ENCODE peak calls at places on chromosomes 11 and 22, in seven cellular contexts. One of them, this sample, is unnamed.

GRCh38 chr11:61111786-61112517 is 9.7 kb downstream of the CD5 start:
- DNase-seq in mucosa of descending colon: no peak
- DNase-seq in iPS-NIHi11: no peak
- DNase-seq in AML-193: no peak
- DNase-seq in T-cell: no peak
- DNase-seq in AG10803: no peak
- DNase-seq in AG04450: no peak
- DNase-seq in this sample: no peak

GRCh38 chr11:123653405-123653996 is 923 bp downstream of the SCN3B start:
- DNase-seq in AG10803: no peak
- DNase-seq in iPS-NIHi11: no peak
- DNase-seq in AG04450: no peak
- DNase-seq in T-cell: no peak
- DNase-seq in mucosa of descending colon: no peak
- DNase-seq in AML-193: no peak
- DNase-seq in this sample: peak

GRCh38 chr11:111352935-111353695 is 26.0 kb downstream of the POU2AF1 start:
- DNase-seq in AML-193: no peak
- DNase-seq in iPS-NIHi11: no peak
- DNase-seq in AG04450: no peak
- DNase-seq in mucosa of descending colon: no peak
- DNase-seq in AG10803: no peak
- DNase-seq in T-cell: no peak
- DNase-seq in this sample: peak

GRCh38 chr11:4459470-4459869 is 10.4 kb downstream of the OR52K2 start:
- DNase-seq in T-cell: no peak
- DNase-seq in iPS-NIHi11: no peak
- DNase-seq in AG10803: peak
- DNase-seq in mucosa of descending colon: no peak
- DNase-seq in AG04450: no peak
- DNase-seq in AML-193: peak
- DNase-seq in this sample: no peak

GRCh38 chr11:84866922-84867321 is 760.2 kb downstream of the DLG2 start:
- DNase-seq in T-cell: no peak
- DNase-seq in mucosa of descending colon: no peak
- DNase-seq in iPS-NIHi11: no peak
- DNase-seq in AG10803: no peak
- DNase-seq in AG04450: no peak
- DNase-seq in AML-193: no peak
- DNase-seq in this sample: no peak

GRCh38 chr22:30375312-30375849 is 11.8 kb downstream of the RNF215 start:
- DNase-seq in AG04450: no peak
- DNase-seq in AG10803: no peak
- DNase-seq in T-cell: no peak
- DNase-seq in iPS-NIHi11: no peak
- DNase-seq in AML-193: no peak
- DNase-seq in mucosa of descending colon: no peak
- DNase-seq in this sample: no peak

GRCh38 chr11:93585758-93586157 is 42.6 kb upstream of the SMCO4 start:
- DNase-seq in iPS-NIHi11: peak
- DNase-seq in AG10803: peak
- DNase-seq in AG04450: peak
- DNase-seq in T-cell: no peak
- DNase-seq in mucosa of descending colon: no peak
- DNase-seq in AML-193: no peak
- DNase-seq in this sample: no peak

GRCh38 chr11:665062-665706 is 28.1 kb downstream of the DRD4 start:
- DNase-seq in AML-193: no peak
- DNase-seq in T-cell: no peak
- DNase-seq in mucosa of descending colon: no peak
- DNase-seq in iPS-NIHi11: no peak
- DNase-seq in AG04450: no peak
- DNase-seq in AG10803: peak
- DNase-seq in this sample: no peak

GRCh38 chr11:34492806-34493414 is 20.7 kb downstream of the ELF5 start:
- DNase-seq in AG04450: no peak
- DNase-seq in T-cell: peak
- DNase-seq in AG10803: peak
- DNase-seq in iPS-NIHi11: peak
- DNase-seq in AML-193: peak
- DNase-seq in mucosa of descending colon: no peak
- DNase-seq in this sample: peak

GRCh38 chr11:78158987-78159662 is 19.7 kb upstream of the ALG8 start:
- DNase-seq in AG04450: no peak
- DNase-seq in AML-193: no peak
- DNase-seq in mucosa of descending colon: no peak
- DNase-seq in AG10803: no peak
- DNase-seq in T-cell: no peak
- DNase-seq in iPS-NIHi11: no peak
- DNase-seq in this sample: no peak

GRCh38 chr22:25546751-25547150 is 17.7 kb upstream of the GRK3 start:
- DNase-seq in AML-193: peak
- DNase-seq in iPS-NIHi11: no peak
- DNase-seq in T-cell: no peak
- DNase-seq in AG10803: no peak
- DNase-seq in mucosa of descending colon: no peak
- DNase-seq in AG04450: no peak
- DNase-seq in this sample: no peak

GRCh38 chr11:79179087-79179486 is 261.7 kb downstream of the TENM4 start:
- DNase-seq in iPS-NIHi11: no peak
- DNase-seq in mucosa of descending colon: no peak
- DNase-seq in AG10803: peak
- DNase-seq in AG04450: no peak
- DNase-seq in AML-193: no peak
- DNase-seq in T-cell: no peak
- DNase-seq in this sample: no peak

GRCh38 chr11:120217941-120218694 is 7.3 kb downstream of the OAF start:
- DNase-seq in T-cell: no peak
- DNase-seq in AML-193: no peak
- DNase-seq in AG10803: no peak
- DNase-seq in mucosa of descending colon: peak
- DNase-seq in iPS-NIHi11: no peak
- DNase-seq in AG04450: no peak
- DNase-seq in this sample: no peak

GRCh38 chr22:26887916-26888315 is 230.5 kb downstream of the MIAT start:
- DNase-seq in T-cell: no peak
- DNase-seq in mucosa of descending colon: no peak
- DNase-seq in AG10803: no peak
- DNase-seq in AG04450: no peak
- DNase-seq in AML-193: no peak
- DNase-seq in iPS-NIHi11: no peak
- DNase-seq in this sample: no peak

GRCh38 chr22:50705219-50705691 is 32.6 kb downstream of the SHANK3 start:
- DNase-seq in iPS-NIHi11: peak
- DNase-seq in AG04450: peak
- DNase-seq in AML-193: no peak
- DNase-seq in AG10803: no peak
- DNase-seq in T-cell: no peak
- DNase-seq in mucosa of descending colon: no peak
- DNase-seq in this sample: peak

GRCh38 chr11:67293090-67293489 is 4.0 kb downstream of the ANKRD13D start:
- DNase-seq in AG04450: no peak
- DNase-seq in iPS-NIHi11: no peak
- DNase-seq in T-cell: no peak
- DNase-seq in AML-193: no peak
- DNase-seq in mucosa of descending colon: no peak
- DNase-seq in AG10803: peak
- DNase-seq in this sample: no peak

GRCh38 chr11:44030276-44030932 is 17.4 kb upstream of the ACCSL start:
- DNase-seq in T-cell: no peak
- DNase-seq in AG04450: no peak
- DNase-seq in AML-193: no peak
- DNase-seq in AG10803: peak
- DNase-seq in iPS-NIHi11: peak
- DNase-seq in mucosa of descending colon: no peak
- DNase-seq in this sample: peak

GRCh38 chr11:119742263-119742861 is 13.4 kb upstream of the NECTIN1 start:
- DNase-seq in AML-193: no peak
- DNase-seq in iPS-NIHi11: peak
- DNase-seq in AG04450: no peak
- DNase-seq in AG10803: no peak
- DNase-seq in mucosa of descending colon: peak
- DNase-seq in T-cell: peak
- DNase-seq in this sample: peak

GRCh38 chr11:34546511-34547206 is 33.1 kb upstream of the ELF5 start:
- DNase-seq in iPS-NIHi11: no peak
- DNase-seq in AG10803: no peak
- DNase-seq in T-cell: no peak
- DNase-seq in AG04450: no peak
- DNase-seq in mucosa of descending colon: no peak
- DNase-seq in AML-193: no peak
- DNase-seq in this sample: no peak

GRCh38 chr22:29994027-29994715 is 86.1 kb upstream of the HORMAD2 start:
- DNase-seq in AML-193: peak
- DNase-seq in AG04450: no peak
- DNase-seq in iPS-NIHi11: no peak
- DNase-seq in AG10803: peak
- DNase-seq in mucosa of descending colon: no peak
- DNase-seq in T-cell: no peak
- DNase-seq in this sample: no peak

GRCh38 chr11:130159657-130160459 is at the start of gene ST14:
- DNase-seq in AML-193: no peak
- DNase-seq in AG04450: no peak
- DNase-seq in iPS-NIHi11: peak
- DNase-seq in T-cell: no peak
- DNase-seq in AG10803: no peak
- DNase-seq in mucosa of descending colon: peak
- DNase-seq in this sample: peak

GRCh38 chr11:119262668-119263351 is 54.1 kb downstream of the MCAM start:
- DNase-seq in AML-193: peak
- DNase-seq in T-cell: no peak
- DNase-seq in iPS-NIHi11: no peak
- DNase-seq in AG04450: no peak
- DNase-seq in AG10803: peak
- DNase-seq in mucosa of descending colon: no peak
- DNase-seq in this sample: no peak

GRCh38 chr11:107397357-107397756 is 60.3 kb downstream of the CWF19L2 start:
- DNase-seq in AML-193: no peak
- DNase-seq in AG04450: no peak
- DNase-seq in T-cell: no peak
- DNase-seq in iPS-NIHi11: peak
- DNase-seq in AG10803: no peak
- DNase-seq in mucosa of descending colon: no peak
- DNase-seq in this sample: no peak

GRCh38 chr11:34288482-34288881 is 69.3 kb downstream of the ABTB2 start:
- DNase-seq in mucosa of descending colon: no peak
- DNase-seq in T-cell: no peak
- DNase-seq in iPS-NIHi11: no peak
- DNase-seq in AG10803: no peak
- DNase-seq in AG04450: no peak
- DNase-seq in AML-193: no peak
- DNase-seq in this sample: no peak

GRCh38 chr11:34890089-34890488 is 26.1 kb downstream of the APIP start:
- DNase-seq in mucosa of descending colon: no peak
- DNase-seq in AML-193: no peak
- DNase-seq in AG04450: no peak
- DNase-seq in iPS-NIHi11: no peak
- DNase-seq in T-cell: no peak
- DNase-seq in AG10803: no peak
- DNase-seq in this sample: no peak

GRCh38 chr11:119693253-119693815 is 35.7 kb downstream of the NECTIN1 start:
- DNase-seq in iPS-NIHi11: no peak
- DNase-seq in AG04450: no peak
- DNase-seq in mucosa of descending colon: no peak
- DNase-seq in AG10803: no peak
- DNase-seq in AML-193: no peak
- DNase-seq in T-cell: no peak
- DNase-seq in this sample: no peak

This sample was measured in pancreas.